ENCODE peak calls at places on chromosomes 11 and 22, in five cellular contexts. J is aorta, S is PC-3, B is cardiac muscle cell, O is HT-29. N is an unnamed sample.

GRCh38 chr22:31092161-31092560 is 11.0 kb downstream of the SMTN start:
- DNase-seq in O (no peak), J (no peak), S (no peak), B (no peak), N (no peak)

GRCh38 chr22:50280708-50281383 is 10.7 kb upstream of the MAPK11 start:
- DNase-seq in J (no peak), O (no peak), S (no peak), B (no peak), N (no peak)

GRCh38 chr22:48488611-48489456 is 1338.8 kb downstream of the BRD1 start:
- DNase-seq in O (no peak), B (peak; percentile 34), S (no peak), J (no peak), N (no peak)

GRCh38 chr11:106152824-106153223 is 75.4 kb downstream of the AASDHPPT start:
- DNase-seq in O (no peak), J (no peak), S (peak; percentile 35), B (no peak), N (peak; percentile 63)

GRCh38 chr11:2932850-2933251 is 3.6 kb upstream of the PHLDA2 start:
- DNase-seq in B (no peak), J (peak; percentile 60), O (peak; percentile 58), S (peak; percentile 58), N (peak; percentile 80)

GRCh38 chr11:111978028-111978771 is 41.1 kb downstream of the DIXDC1 start:
- DNase-seq in O (no peak), B (peak; percentile 85), S (peak; percentile 63), J (peak; percentile 74), N (peak; percentile 75)

GRCh38 chr11:128632151-128632791 is 44.9 kb upstream of the ETS1 start:
- DNase-seq in J (peak; percentile 51), O (peak; percentile 47), S (peak; percentile 80), B (peak; percentile 65), N (peak; percentile 74)

GRCh38 chr11:19328586-19329311 is 88.0 kb upstream of the E2F8 start:
- DNase-seq in B (no peak), S (no peak), O (no peak), J (no peak), N (no peak)

GRCh38 chr11:80873309-80873999 is 1432.6 kb upstream of the TENM4 start:
- DNase-seq in B (no peak), O (no peak), J (no peak), S (peak; percentile 69), N (no peak)

GRCh38 chr11:121595717-121596156 is 143.0 kb upstream of the SORL1-AS1 start:
- DNase-seq in J (peak; percentile 82), O (no peak), B (no peak), S (peak; percentile 99), N (peak; percentile 98)

GRCh38 chr11:76602431-76602861 is 68.1 kb downstream of the LRRC32 start:
- DNase-seq in O (no peak), B (no peak), J (peak; percentile 50), S (no peak), N (no peak)

GRCh38 chr22:46723882-46724281 is 14.2 kb downstream of the CERK start:
- DNase-seq in J (no peak), S (no peak), B (no peak), O (no peak), N (no peak)

GRCh38 chr11:45089251-45089650 is 57.2 kb upstream of the PRDM11 start:
- DNase-seq in J (peak; percentile 91), S (peak; percentile 80), O (no peak), B (no peak), N (peak; percentile 59)

GRCh38 chr22:41445171-41446056 is 1.2 kb downstream of the TOB2 start:
- DNase-seq in S (peak; percentile 43), O (peak; percentile 34), B (peak; percentile 29), J (peak; percentile 54), N (peak; percentile 30)

GRCh38 chr11:90178751-90179150 is 44.1 kb downstream of the CHORDC1 start:
- DNase-seq in S (peak; percentile 88), O (peak; percentile 33), B (no peak), J (no peak), N (peak; percentile 4)

GRCh38 chr22:41636467-41636866 is 15.4 kb downstream of the XRCC6 start:
- DNase-seq in O (no peak), B (no peak), S (peak; percentile 76), J (no peak), N (peak; percentile 65)

GRCh38 chr11:116512841-116513240 is 259.9 kb downstream of the BUD13 start:
- DNase-seq in B (no peak), S (no peak), O (no peak), J (no peak), N (no peak)

GRCh38 chr22:20999350-21000214 is 2.3 kb downstream of the THAP7 start:
- DNase-seq in B (no peak), J (no peak), O (no peak), S (no peak), N (no peak)

GRCh38 chr22:47788461-47788860 is 1026.0 kb downstream of the TBC1D22A start:
- DNase-seq in S (no peak), O (no peak), J (no peak), B (no peak), N (no peak)

GRCh38 chr22:49203863-49204598 is 623.6 kb downstream of the BRD1 start:
- DNase-seq in B (no peak), S (no peak), J (no peak), O (no peak), N (no peak)

GRCh38 chr22:40043086-40043485 is 48.3 kb downstream of the FAM83F start:
- DNase-seq in O (no peak), J (no peak), B (no peak), S (peak; percentile 23), N (no peak)

GRCh38 chr22:33918676-33919590 is 1.3 kb downstream of the LARGE1 start:
- DNase-seq in B (no peak), O (peak; percentile 1), S (no peak), J (no peak), N (no peak)

GRCh38 chr11:90220391-90220790 is 2.5 kb downstream of the CHORDC1 start:
- DNase-seq in O (no peak), S (peak; percentile 76), B (no peak), J (no peak), N (peak; percentile 55)

GRCh38 chr11:128757235-128757711 is 63.4 kb downstream of the FLI1 start:
- DNase-seq in J (peak; percentile 60), B (no peak), S (peak; percentile 50), O (no peak), N (peak; percentile 60)

GRCh38 chr11:125457814-125458343 is 38.2 kb downstream of the FEZ1 start:
- DNase-seq in O (no peak), S (no peak), J (peak; percentile 89), B (peak; percentile 37), N (no peak)

GRCh38 chr11:64650923-64651523 is 60.0 kb downstream of the SLC22A12 start:
- DNase-seq in J (no peak), B (peak; percentile 47), O (peak; percentile 39), S (peak; percentile 40), N (peak; percentile 58)

GRCh38 chr11:114942207-114942606 is 263.9 kb downstream of the NXPE2 start:
- DNase-seq in B (peak; percentile 23), O (no peak), S (no peak), J (no peak), N (no peak)

GRCh38 chr11:15038963-15039362 is 34.4 kb upstream of the CALCB start:
- DNase-seq in S (peak; percentile 20), B (peak; percentile 5), J (no peak), O (peak; percentile 45), N (peak; percentile 55)

GRCh38 chr11:57087966-57088365 is 93.8 kb upstream of the LRRC55 start:
- DNase-seq in O (no peak), J (no peak), B (no peak), S (no peak), N (no peak)

GRCh38 chr11:12088047-12088481 is 22.3 kb upstream of the MICAL2 start:
- DNase-seq in B (peak; percentile 73), S (peak; percentile 60), O (peak; percentile 47), J (peak; percentile 79), N (peak; percentile 72)

GRCh38 chr11:111408789-111409727 is 30.0 kb upstream of the POU2AF1 start:
- DNase-seq in S (no peak), B (no peak), O (no peak), J (no peak), N (no peak)

GRCh38 chr11:57574061-57574460 is 6.6 kb upstream of the UBE2L6 start:
- DNase-seq in J (no peak), B (no peak), O (no peak), S (no peak), N (no peak)

GRCh38 chr11:115430345-115430744 is 73.9 kb downstream of the CADM1 start:
- DNase-seq in S (no peak), J (no peak), B (no peak), O (no peak), N (no peak)

GRCh38 chr11:2993000-2993330 is 836 bp upstream of the NAP1L4 start:
- DNase-seq in S (no peak), O (no peak), B (no peak), J (no peak), N (no peak)

GRCh38 chr11:132125855-132126841 is 755.7 kb downstream of the NTM start:
- DNase-seq in S (peak; percentile 11), B (peak; percentile 20), J (no peak), O (no peak), N (peak; percentile 73)

N was measured in ELR.